ENCODE peak calls at places on chromosome 20, in ten cellular contexts. K is RCC 7860; I is MCF 10A; P is A172; N is left cardiac atrium; J is ACHN; U is NCI-H1694; X is glutamatergic neuron; M is activated CD4-positive, alpha-beta T cell treated with anti-CD3 and anti-CD28 coated beads, Interleukin-2, amount 10 ng/mL, durations not matched to agents 7 days and 5 days; W is left lung. H is an unnamed sample.

GRCh38 chr20:24587384-24588046 is 118.1 kb downstream of the SYNDIG1 start:
- DNase-seq in K (no peak), I (no peak), P (no peak), N (no peak), J (no peak), U (peak), X (peak), M (no peak), W (no peak), H (no peak)

GRCh38 chr20:50020283-50020682 is 37.5 kb downstream of the SNAI1 start:
- DNase-seq in K (peak), I (peak), P (peak), N (no peak), J (no peak), U (no peak), X (no peak), M (no peak), W (no peak), H (peak)

GRCh38 chr20:37944456-37944981 is 41.6 kb downstream of the VSTM2L start:
- DNase-seq in K (no peak), I (no peak), P (no peak), N (no peak), J (no peak), U (no peak), X (no peak), M (no peak), W (no peak), H (no peak)

GRCh38 chr20:1810926-1811620 is 84.1 kb upstream of the SIRPA start:
- DNase-seq in K (peak), I (no peak), P (no peak), N (peak), J (peak), U (no peak), X (no peak), M (no peak), W (no peak), H (no peak)

GRCh38 chr20:44231713-44232468 is 15.2 kb upstream of the GDAP1L1 start:
- DNase-seq in K (no peak), I (no peak), P (peak), N (no peak), J (peak), U (no peak), X (no peak), M (no peak), W (no peak), H (no peak)

GRCh38 chr20:46835418-46835817 is 59.2 kb upstream of the EYA2 start:
- DNase-seq in K (no peak), I (no peak), P (no peak), N (no peak), J (no peak), U (no peak), X (no peak), M (no peak), W (no peak), H (peak)

GRCh38 chr20:10453241-10453640 is 18.1 kb downstream of the SLX4IP start:
- DNase-seq in K (no peak), I (no peak), P (no peak), N (no peak), J (no peak), U (no peak), X (no peak), M (peak), W (no peak), H (no peak)

GRCh38 chr20:23161968-23162696 is 76.0 kb upstream of the CD93 start:
- DNase-seq in K (peak), I (peak), P (no peak), N (peak), J (peak), U (no peak), X (no peak), M (no peak), W (peak), H (peak)

GRCh38 chr20:33915726-33916331 is 77.9 kb upstream of the RALY start:
- DNase-seq in K (no peak), I (peak), P (peak), N (peak), J (peak), U (no peak), X (peak), M (peak), W (peak), H (peak)

GRCh38 chr20:32333988-32334885 is 23.9 kb upstream of the ASXL1 start:
- DNase-seq in K (no peak), I (peak), P (no peak), N (peak), J (no peak), U (no peak), X (no peak), M (peak), W (peak), H (no peak)

GRCh38 chr20:24831232-24831631 is 117.8 kb upstream of the CST7 start:
- DNase-seq in K (no peak), I (no peak), P (no peak), N (no peak), J (no peak), U (no peak), X (no peak), M (no peak), W (no peak), H (no peak)

GRCh38 chr20:58065508-58066361 is 162.7 kb downstream of the ANKRD60 start:
- DNase-seq in K (no peak), I (peak), P (peak), N (no peak), J (no peak), U (no peak), X (no peak), M (no peak), W (no peak), H (no peak)

GRCh38 chr20:64224344-64225165 is 31.0 kb upstream of the PCMTD2 start:
- DNase-seq in K (peak), I (no peak), P (peak), N (no peak), J (peak), U (no peak), X (no peak), M (no peak), W (peak), H (peak)

GRCh38 chr20:49862607-49863200 is 50.1 kb downstream of the SLC9A8 start:
- DNase-seq in K (no peak), I (no peak), P (no peak), N (no peak), J (no peak), U (no peak), X (no peak), M (no peak), W (no peak), H (no peak)

GRCh38 chr20:1827510-1827973 is 67.7 kb upstream of the SIRPA start:
- DNase-seq in K (no peak), I (no peak), P (no peak), N (no peak), J (no peak), U (no peak), X (no peak), M (no peak), W (no peak), H (no peak)

GRCh38 chr20:13231031-13231752 is 10.1 kb downstream of the ISM1 start:
- DNase-seq in K (peak), I (peak), P (peak), N (no peak), J (peak), U (no peak), X (no peak), M (peak), W (no peak), H (peak)

GRCh38 chr20:37194616-37195015 is 15.3 kb upstream of the MROH8 start:
- DNase-seq in K (no peak), I (no peak), P (no peak), N (no peak), J (no peak), U (no peak), X (no peak), M (peak), W (no peak), H (no peak)

GRCh38 chr20:407097-407952 is 774 bp upstream of the RBCK1 start:
- DNase-seq in K (peak), I (peak), P (peak), N (peak), J (peak), U (peak), X (peak), M (peak), W (peak), H (peak)

GRCh38 chr20:43915209-43916072 is 789 bp downstream of the TOX2 start:
- DNase-seq in K (no peak), I (no peak), P (no peak), N (no peak), J (no peak), U (no peak), X (peak), M (peak), W (peak), H (no peak)

GRCh38 chr20:53917145-53918009 is 153.0 kb downstream of the BCAS1 start:
- DNase-seq in K (peak), I (no peak), P (peak), N (peak), J (no peak), U (no peak), X (no peak), M (no peak), W (no peak), H (no peak)

GRCh38 chr20:650954-651353 is 2.0 kb downstream of the SRXN1 start:
- DNase-seq in K (no peak), I (no peak), P (no peak), N (no peak), J (no peak), U (no peak), X (no peak), M (no peak), W (no peak), H (peak)

GRCh38 chr20:33622705-33623390 is 39.3 kb upstream of the C20orf144 start:
- DNase-seq in K (no peak), I (no peak), P (no peak), N (no peak), J (no peak), U (no peak), X (no peak), M (no peak), W (no peak), H (no peak)

GRCh38 chr20:64247312-64247627 is 8.3 kb upstream of the PCMTD2 start:
- DNase-seq in K (no peak), I (no peak), P (no peak), N (peak), J (no peak), U (no peak), X (no peak), M (no peak), W (no peak), H (no peak)

H was measured in RKO.